ENCODE peak calls at places on chromosome 12, in four cellular contexts. Y is cerebellar nuclear complex, K is SW 1271, P is NCI-H1092 treated with DMSO at 0.1 percent for 48 hours. J is an unnamed sample.

GRCh38 chr12:31819427-31819826 is 90.6 kb upstream of the AMN1 start:
- DNase-seq in Y (no peak), K (peak; percentile 23), P (no peak), J (no peak)

GRCh38 chr12:6946033-6946919 is 2.5 kb downstream of the C12orf57 start:
- DNase-seq in Y (no peak), K (no peak), P (peak; percentile 25), J (no peak)

GRCh38 chr12:19969476-19969875 is 398.9 kb upstream of the PDE3A start:
- DNase-seq in Y (no peak), K (no peak), P (no peak), J (no peak)

GRCh38 chr12:15797818-15798217 is 8.6 kb upstream of the EPS8 start:
- DNase-seq in Y (no peak), K (no peak), P (no peak), J (no peak)

GRCh38 chr12:97404549-97404948 is 58.1 kb upstream of the RMST start:
- DNase-seq in Y (no peak), K (peak; percentile 28), P (peak; percentile 74), J (no peak)

GRCh38 chr12:116202433-116202832 is 75.1 kb downstream of the MED13L start:
- DNase-seq in Y (no peak), K (no peak), P (no peak), J (peak; percentile 35)

GRCh38 chr12:538731-539539 is 79.2 kb downstream of the B4GALNT3 start:
- DNase-seq in Y (no peak), K (no peak), P (peak; percentile 49), J (no peak)

GRCh38 chr12:129258781-129259318 is 405.6 kb downstream of the GLT1D1 start:
- DNase-seq in Y (no peak), K (no peak), P (no peak), J (no peak)

GRCh38 chr12:119207161-119207560 is 28.4 kb downstream of the HSPB8 start:
- DNase-seq in Y (no peak), K (no peak), P (no peak), J (no peak)

GRCh38 chr12:3461391-3461790 is 29.6 kb upstream of the PRMT8 start:
- DNase-seq in Y (no peak), K (no peak), P (no peak), J (no peak)

GRCh38 chr12:24948452-24948815 is 467 bp downstream of the BCAT1 start:
- DNase-seq in Y (no peak), K (no peak), P (no peak), J (peak; percentile 5)